ENCODE peak calls at places on chromosomes 5 and 9, in ten cellular contexts. K, H, A, E, V, T, D, Z, P and X are unnamed samples.

GRCh38 chr5:168712280-168712924 is 133.2 kb upstream of the PANK3 start:
- DNase-seq in K (peak; percentile 87), H (no peak), A (no peak), E (no peak), V (no peak), T (no peak), D (no peak), Z (no peak), P (no peak), X (no peak)

GRCh38 chr5:146082798-146083197 is 22.6 kb downstream of the PLAC8L1 start:
- DNase-seq in K (no peak), H (no peak), A (no peak), E (no peak), V (no peak), T (no peak), D (no peak), Z (no peak), P (no peak), X (no peak)

GRCh38 chr9:126440938-126441337 is 114.3 kb downstream of the MVB12B start:
- DNase-seq in K (peak; percentile 17), H (peak; percentile 40), A (no peak), E (no peak), V (peak; percentile 61), T (no peak), D (no peak), Z (no peak), P (no peak), X (peak; percentile 79)

GRCh38 chr5:121432-121831 is 29.5 kb downstream of the PLEKHG4B start:
- DNase-seq in K (no peak), H (no peak), A (no peak), E (no peak), V (no peak), T (no peak), D (no peak), Z (no peak), P (no peak), X (no peak)

GRCh38 chr9:2740616-2741015 is 23.3 kb downstream of the KCNV2 start:
- DNase-seq in K (no peak), H (no peak), A (no peak), E (no peak), V (no peak), T (no peak), D (no peak), Z (no peak), P (no peak), X (no peak)

GRCh38 chr9:136075881-136076678 is 19.0 kb downstream of the NACC2 start:
- DNase-seq in K (no peak), H (no peak), A (no peak), E (no peak), V (no peak), T (no peak), D (peak; percentile 64), Z (no peak), P (no peak), X (no peak)

GRCh38 chr9:73683862-73684591 is 532.4 kb downstream of the ANXA1 start:
- DNase-seq in K (peak; percentile 52), H (no peak), A (no peak), E (no peak), V (no peak), T (peak; percentile 37), D (no peak), Z (no peak), P (no peak), X (no peak)

GRCh38 chr5:63962345-63962744 is at the start of gene HTR1A:
- DNase-seq in K (no peak), H (peak; percentile 5), A (no peak), E (no peak), V (no peak), T (no peak), D (no peak), Z (no peak), P (no peak), X (no peak)

GRCh38 chr9:111076519-111076918 is 38.2 kb upstream of the LPAR1 start:
- DNase-seq in K (no peak), H (no peak), A (no peak), E (no peak), V (no peak), T (no peak), D (no peak), Z (no peak), P (no peak), X (no peak)

GRCh38 chr5:174745495-174745894 is 21.1 kb downstream of the MSX2 start:
- DNase-seq in K (no peak), H (no peak), A (no peak), E (no peak), V (no peak), T (no peak), D (no peak), Z (no peak), P (no peak), X (no peak)

GRCh38 chr9:5976668-5977397 is 38.6 kb downstream of the RANBP6 start:
- DNase-seq in K (no peak), H (no peak), A (no peak), E (no peak), V (no peak), T (no peak), D (peak; percentile 38), Z (no peak), P (no peak), X (no peak)

GRCh38 chr5:124235031-124235562 is 511.3 kb downstream of the ZNF608 start:
- DNase-seq in K (no peak), H (no peak), A (no peak), E (no peak), V (no peak), T (no peak), D (no peak), Z (no peak), P (no peak), X (no peak)

GRCh38 chr5:126339215-126339805 is 83.9 kb upstream of the GRAMD2B start:
- DNase-seq in K (peak; percentile 73), H (peak; percentile 50), A (peak; percentile 22), E (no peak), V (no peak), T (peak; percentile 76), D (no peak), Z (no peak), P (no peak), X (no peak)

GRCh38 chr5:141529002-141529401 is 40.1 kb downstream of the PCDHGC5 start:
- DNase-seq in K (peak; percentile 33), H (no peak), A (no peak), E (no peak), V (no peak), T (peak; percentile 22), D (no peak), Z (peak; percentile 50), P (no peak), X (no peak)

GRCh38 chr9:9791621-9792020 is 821.2 kb downstream of the PTPRD start:
- DNase-seq in K (peak; percentile 9), H (no peak), A (no peak), E (no peak), V (no peak), T (peak; percentile 62), D (no peak), Z (no peak), P (no peak), X (no peak)

GRCh38 chr5:138662599-138662998 is 87.4 kb upstream of the HSPA9 start:
- DNase-seq in K (no peak), H (no peak), A (peak; percentile 34), E (no peak), V (no peak), T (no peak), D (no peak), Z (no peak), P (no peak), X (no peak)

GRCh38 chr9:136860933-136861873 is 4.9 kb downstream of the EDF1 start:
- DNase-seq in K (no peak), H (no peak), A (no peak), E (no peak), V (no peak), T (no peak), D (no peak), Z (peak; percentile 8), P (no peak), X (no peak)

GRCh38 chr5:124301850-124302249 is 444.6 kb downstream of the ZNF608 start:
- DNase-seq in K (peak; percentile 32), H (no peak), A (no peak), E (no peak), V (no peak), T (no peak), D (no peak), Z (no peak), P (no peak), X (no peak)

GRCh38 chr5:54045077-54045792 is 265.1 kb downstream of the ARL15 start:
- DNase-seq in K (no peak), H (no peak), A (no peak), E (peak; percentile 74), V (no peak), T (no peak), D (no peak), Z (no peak), P (no peak), X (no peak)

GRCh38 chr9:98805506-98806272 is 1.8 kb upstream of the GALNT12 start:
- DNase-seq in K (peak; percentile 9), H (no peak), A (no peak), E (no peak), V (no peak), T (no peak), D (no peak), Z (no peak), P (no peak), X (no peak)

GRCh38 chr5:140591747-140592372 is 27.2 kb downstream of the SLC35A4 start:
- DNase-seq in K (no peak), H (no peak), A (no peak), E (no peak), V (no peak), T (no peak), D (no peak), Z (no peak), P (no peak), X (no peak)

GRCh38 chr9:134366223-134367031 is 40.2 kb downstream of the RXRA start:
- DNase-seq in K (peak; percentile 90), H (peak; percentile 91), A (no peak), E (peak; percentile 91), V (peak; percentile 80), T (no peak), D (no peak), Z (peak; percentile 92), P (no peak), X (peak; percentile 95)

GRCh38 chr9:93398471-93398870 is 53.0 kb upstream of the FAM120A start:
- DNase-seq in K (no peak), H (no peak), A (no peak), E (no peak), V (no peak), T (no peak), D (no peak), Z (no peak), P (no peak), X (no peak)

GRCh38 chr5:60076746-60077145 is 183.2 kb upstream of the PDE4D start:
- DNase-seq in K (no peak), H (no peak), A (no peak), E (no peak), V (no peak), T (no peak), D (no peak), Z (no peak), P (no peak), X (no peak)

GRCh38 chr5:148391422-148391821 is 7.7 kb downstream of the FBXO38 start:
- DNase-seq in K (no peak), H (no peak), A (no peak), E (no peak), V (no peak), T (no peak), D (no peak), Z (no peak), P (no peak), X (no peak)

GRCh38 chr9:2053883-2054845 is 39.0 kb downstream of the SMARCA2 start:
- DNase-seq in K (no peak), H (no peak), A (peak; percentile 55), E (peak; percentile 33), V (peak; percentile 39), T (peak; percentile 82), D (no peak), Z (no peak), P (no peak), X (no peak)

GRCh38 chr5:37769840-37770239 is 70.0 kb downstream of the GDNF start:
- DNase-seq in K (no peak), H (no peak), A (no peak), E (no peak), V (no peak), T (no peak), D (no peak), Z (no peak), P (no peak), X (no peak)

GRCh38 chr5:72018158-72018803 is 89.0 kb upstream of the MAP1B start:
- DNase-seq in K (no peak), H (no peak), A (peak; percentile 43), E (peak; percentile 62), V (no peak), T (peak; percentile 79), D (peak; percentile 16), Z (peak; percentile 30), P (no peak), X (no peak)